ENCODE peak calls at places on chromosomes 2 and 18, in seven cellular contexts. One of them, this sample, is unnamed.

GRCh38 chr2:96140941-96141623 is 2.8 kb upstream of the ASTL start:
- DNase-seq in right cardiac atrium: no peak
- DNase-seq in AG09309: no peak
- DNase-seq in DND-41: no peak
- DNase-seq in neural progenitor cell: no peak
- DNase-seq in left lung: peak
- DNase-seq in GM23248: no peak
- DNase-seq in this sample: no peak

GRCh38 chr2:204544961-204545860 is at the start of gene PARD3B:
- DNase-seq in right cardiac atrium: peak
- DNase-seq in AG09309: no peak
- DNase-seq in DND-41: no peak
- DNase-seq in neural progenitor cell: peak
- DNase-seq in left lung: peak
- DNase-seq in GM23248: peak
- DNase-seq in this sample: peak

GRCh38 chr18:44803019-44803650 is 122.4 kb downstream of the SETBP1 start:
- DNase-seq in right cardiac atrium: peak
- DNase-seq in AG09309: no peak
- DNase-seq in DND-41: no peak
- DNase-seq in neural progenitor cell: no peak
- DNase-seq in left lung: no peak
- DNase-seq in GM23248: peak
- DNase-seq in this sample: peak

GRCh38 chr18:35695803-35696202 is 114.3 kb downstream of the GALNT1 start:
- DNase-seq in right cardiac atrium: peak
- DNase-seq in AG09309: no peak
- DNase-seq in DND-41: no peak
- DNase-seq in neural progenitor cell: no peak
- DNase-seq in left lung: no peak
- DNase-seq in GM23248: no peak
- DNase-seq in this sample: no peak

GRCh38 chr2:74587664-74588277 is 33.3 kb downstream of the DOK1 start:
- DNase-seq in right cardiac atrium: peak
- DNase-seq in AG09309: no peak
- DNase-seq in DND-41: peak
- DNase-seq in neural progenitor cell: peak
- DNase-seq in left lung: no peak
- DNase-seq in GM23248: peak
- DNase-seq in this sample: peak

GRCh38 chr18:21110667-21111350 is 804 bp downstream of the ROCK1 start:
- DNase-seq in right cardiac atrium: peak
- DNase-seq in AG09309: no peak
- DNase-seq in DND-41: peak
- DNase-seq in neural progenitor cell: no peak
- DNase-seq in left lung: peak
- DNase-seq in GM23248: peak
- DNase-seq in this sample: peak

GRCh38 chr18:55158570-55158969 is 199.3 kb upstream of the CCDC68 start:
- DNase-seq in right cardiac atrium: no peak
- DNase-seq in AG09309: no peak
- DNase-seq in DND-41: no peak
- DNase-seq in neural progenitor cell: no peak
- DNase-seq in left lung: no peak
- DNase-seq in GM23248: no peak
- DNase-seq in this sample: no peak

GRCh38 chr2:65918760-65919187 is 486.4 kb upstream of the SPRED2 start:
- DNase-seq in right cardiac atrium: no peak
- DNase-seq in AG09309: no peak
- DNase-seq in DND-41: no peak
- DNase-seq in neural progenitor cell: no peak
- DNase-seq in left lung: no peak
- DNase-seq in GM23248: no peak
- DNase-seq in this sample: no peak

GRCh38 chr2:20457027-20457426 is 10.2 kb downstream of the RHOB start:
- DNase-seq in right cardiac atrium: no peak
- DNase-seq in AG09309: no peak
- DNase-seq in DND-41: no peak
- DNase-seq in neural progenitor cell: no peak
- DNase-seq in left lung: no peak
- DNase-seq in GM23248: peak
- DNase-seq in this sample: peak

GRCh38 chr2:241156997-241157441 is 6.8 kb downstream of the PPP1R7 start:
- DNase-seq in right cardiac atrium: no peak
- DNase-seq in AG09309: no peak
- DNase-seq in DND-41: no peak
- DNase-seq in neural progenitor cell: no peak
- DNase-seq in left lung: no peak
- DNase-seq in GM23248: no peak
- DNase-seq in this sample: no peak

GRCh38 chr2:83967854-83968253 is 491.2 kb downstream of the SUCLG1 start:
- DNase-seq in right cardiac atrium: no peak
- DNase-seq in AG09309: no peak
- DNase-seq in DND-41: no peak
- DNase-seq in neural progenitor cell: peak
- DNase-seq in left lung: no peak
- DNase-seq in GM23248: no peak
- DNase-seq in this sample: no peak

GRCh38 chr2:61759718-61760117 is 94.1 kb downstream of the FAM161A start:
- DNase-seq in right cardiac atrium: no peak
- DNase-seq in AG09309: no peak
- DNase-seq in DND-41: no peak
- DNase-seq in neural progenitor cell: no peak
- DNase-seq in left lung: no peak
- DNase-seq in GM23248: peak
- DNase-seq in this sample: peak

GRCh38 chr18:69839497-69839896 is 108.2 kb downstream of the CD226 start:
- DNase-seq in right cardiac atrium: no peak
- DNase-seq in AG09309: no peak
- DNase-seq in DND-41: no peak
- DNase-seq in neural progenitor cell: no peak
- DNase-seq in left lung: peak
- DNase-seq in GM23248: no peak
- DNase-seq in this sample: no peak

GRCh38 chr2:127506502-127506901 is 19.8 kb downstream of the IWS1 start:
- DNase-seq in right cardiac atrium: no peak
- DNase-seq in AG09309: no peak
- DNase-seq in DND-41: no peak
- DNase-seq in neural progenitor cell: no peak
- DNase-seq in left lung: no peak
- DNase-seq in GM23248: peak
- DNase-seq in this sample: no peak

GRCh38 chr2:211879323-211879722 is 659.3 kb downstream of the ERBB4 start:
- DNase-seq in right cardiac atrium: no peak
- DNase-seq in AG09309: no peak
- DNase-seq in DND-41: no peak
- DNase-seq in neural progenitor cell: peak
- DNase-seq in left lung: no peak
- DNase-seq in GM23248: no peak
- DNase-seq in this sample: peak

GRCh38 chr2:109272461-109272860 is 143.5 kb downstream of the SH3RF3 start:
- DNase-seq in right cardiac atrium: no peak
- DNase-seq in AG09309: no peak
- DNase-seq in DND-41: no peak
- DNase-seq in neural progenitor cell: no peak
- DNase-seq in left lung: no peak
- DNase-seq in GM23248: no peak
- DNase-seq in this sample: no peak

GRCh38 chr2:238098854-238099708 is 1.1 kb upstream of the ESPNL start:
- DNase-seq in right cardiac atrium: peak
- DNase-seq in AG09309: no peak
- DNase-seq in DND-41: peak
- DNase-seq in neural progenitor cell: no peak
- DNase-seq in left lung: peak
- DNase-seq in GM23248: no peak
- DNase-seq in this sample: no peak

GRCh38 chr18:58190842-58191530 is 147.0 kb downstream of the NEDD4L start:
- DNase-seq in right cardiac atrium: no peak
- DNase-seq in AG09309: no peak
- DNase-seq in DND-41: no peak
- DNase-seq in neural progenitor cell: no peak
- DNase-seq in left lung: no peak
- DNase-seq in GM23248: peak
- DNase-seq in this sample: peak
- H3K4me3 ChIP-seq in right cardiac atrium: no peak
- H3K4me3 ChIP-seq in AG09309: no peak
- H3K4me3 ChIP-seq in DND-41: no peak
- H3K4me3 ChIP-seq in neural progenitor cell: no peak
- H3K4me3 ChIP-seq in left lung: no peak
- H3K4me3 ChIP-seq in GM23248: no peak
- H3K4me3 ChIP-seq in this sample: no peak

GRCh38 chr2:60484080-60484737 is 69.2 kb downstream of the BCL11A start:
- DNase-seq in right cardiac atrium: no peak
- DNase-seq in AG09309: peak
- DNase-seq in DND-41: no peak
- DNase-seq in neural progenitor cell: peak
- DNase-seq in left lung: peak
- DNase-seq in GM23248: peak
- DNase-seq in this sample: no peak
- H3K4me3 ChIP-seq in right cardiac atrium: no peak
- H3K4me3 ChIP-seq in AG09309: no peak
- H3K4me3 ChIP-seq in DND-41: no peak
- H3K4me3 ChIP-seq in neural progenitor cell: no peak
- H3K4me3 ChIP-seq in left lung: no peak
- H3K4me3 ChIP-seq in GM23248: peak
- H3K4me3 ChIP-seq in this sample: no peak

GRCh38 chr2:171678619-171679018 is 8.7 kb upstream of the DYNC1I2 start:
- DNase-seq in right cardiac atrium: no peak
- DNase-seq in AG09309: no peak
- DNase-seq in DND-41: no peak
- DNase-seq in neural progenitor cell: no peak
- DNase-seq in left lung: no peak
- DNase-seq in GM23248: no peak
- DNase-seq in this sample: no peak
- H3K4me3 ChIP-seq in right cardiac atrium: no peak
- H3K4me3 ChIP-seq in AG09309: no peak
- H3K4me3 ChIP-seq in DND-41: no peak
- H3K4me3 ChIP-seq in neural progenitor cell: no peak
- H3K4me3 ChIP-seq in left lung: no peak
- H3K4me3 ChIP-seq in GM23248: no peak
- H3K4me3 ChIP-seq in this sample: no peak

GRCh38 chr2:30769891-30770462 is 37.3 kb downstream of the CAPN13 start:
- DNase-seq in right cardiac atrium: no peak
- DNase-seq in AG09309: no peak
- DNase-seq in DND-41: no peak
- DNase-seq in neural progenitor cell: no peak
- DNase-seq in left lung: no peak
- DNase-seq in GM23248: no peak
- DNase-seq in this sample: no peak
- H3K4me3 ChIP-seq in right cardiac atrium: no peak
- H3K4me3 ChIP-seq in AG09309: no peak
- H3K4me3 ChIP-seq in DND-41: no peak
- H3K4me3 ChIP-seq in neural progenitor cell: no peak
- H3K4me3 ChIP-seq in left lung: no peak
- H3K4me3 ChIP-seq in GM23248: no peak
- H3K4me3 ChIP-seq in this sample: no peak

DNA sequence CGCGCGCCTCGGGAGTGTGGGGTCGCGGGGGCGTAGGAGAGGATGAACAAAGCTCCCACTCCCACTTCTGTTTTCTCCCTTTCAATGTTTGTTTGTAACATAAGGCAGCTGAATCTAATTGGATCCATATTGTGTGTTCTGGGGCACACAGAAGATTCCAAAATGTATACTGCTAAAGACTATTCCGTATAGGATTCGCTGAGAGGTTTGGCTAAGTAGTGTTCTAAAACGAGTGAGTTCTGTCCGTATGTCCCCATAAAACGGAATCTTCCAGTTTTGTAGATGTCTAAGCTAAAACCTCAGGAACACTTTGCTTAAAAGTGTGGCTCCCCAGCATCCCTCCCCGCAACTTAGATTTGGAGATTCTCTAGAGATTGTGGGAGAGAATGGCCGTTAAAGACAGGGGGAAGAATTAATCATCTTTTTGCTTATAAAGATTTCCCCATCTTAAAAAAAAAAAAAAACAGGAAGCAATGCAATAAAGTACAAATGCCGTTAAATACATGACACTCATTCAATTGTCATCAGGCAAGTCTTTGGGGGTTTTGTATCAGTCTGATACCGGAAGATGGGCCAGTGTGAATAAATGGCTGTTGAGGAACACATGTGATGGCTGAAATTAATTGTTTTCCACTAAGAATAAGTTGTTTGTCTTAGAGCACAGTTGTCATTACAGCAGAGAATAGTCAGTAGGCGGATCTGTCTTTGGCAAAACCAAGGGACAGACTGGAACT is 1.5 kb downstream of the EMILIN2 start:
- DNase-seq in right cardiac atrium: no peak
- DNase-seq in AG09309: no peak
- DNase-seq in DND-41: no peak
- DNase-seq in neural progenitor cell: no peak
- DNase-seq in left lung: no peak
- DNase-seq in GM23248: peak
- DNase-seq in this sample: no peak
- H3K4me3 ChIP-seq in right cardiac atrium: peak
- H3K4me3 ChIP-seq in AG09309: peak
- H3K4me3 ChIP-seq in DND-41: no peak
- H3K4me3 ChIP-seq in neural progenitor cell: peak
- H3K4me3 ChIP-seq in left lung: peak
- H3K4me3 ChIP-seq in GM23248: peak
- H3K4me3 ChIP-seq in this sample: peak

This sample was measured in fibroblast of mammary gland.